ENCODE peak calls at places on chromosomes 12 and 14, in five cellular contexts. B, W, X, F and O are unnamed samples.

GRCh38 chr14:81095539-81095938 is 125.2 kb downstream of the GTF2A1 start:
- DNase-seq in B (no peak), W (no peak), X (no peak), F (no peak), O (no peak)

GRCh38 chr14:69614592-69614991 is 3.2 kb downstream of the SUSD6 start:
- DNase-seq in B (no peak), W (no peak), X (peak; percentile 90), F (no peak), O (no peak)

GRCh38 chr14:23654231-23654630 is 18.1 kb downstream of the DHRS2 start:
- DNase-seq in B (no peak), W (no peak), X (no peak), F (no peak), O (no peak)

GRCh38 chr12:68532204-68532886 is 78.4 kb upstream of the RAP1B start:
- DNase-seq in B (no peak), W (no peak), X (no peak), F (peak; percentile 51), O (no peak)

GRCh38 chr12:120235369-120236123 is 30.0 kb downstream of the PXN start:
- DNase-seq in B (no peak), W (no peak), X (peak; percentile 31), F (no peak), O (peak; percentile 87)

GRCh38 chr14:22311625-22312024 is 277.4 kb downstream of the DAD1 start:
- DNase-seq in B (no peak), W (no peak), X (no peak), F (no peak), O (no peak)

GRCh38 chr12:49091056-49091835 is 3.4 kb downstream of the DHH start:
- DNase-seq in B (no peak), W (no peak), X (no peak), F (no peak), O (no peak)

GRCh38 chr12:94263905-94264655 is 115.7 kb downstream of the PLXNC1 start:
- DNase-seq in B (no peak), W (no peak), X (no peak), F (peak; percentile 11), O (peak; percentile 95)

GRCh38 chr14:63302135-63302534 is 16.6 kb downstream of the GPHB5 start:
- DNase-seq in B (no peak), W (no peak), X (no peak), F (no peak), O (peak; percentile 67)

GRCh38 chr14:86646125-86646524 is 1116.2 kb downstream of the FLRT2 start:
- DNase-seq in B (no peak), W (no peak), X (no peak), F (no peak), O (no peak)

GRCh38 chr12:33267641-33268040 is 172.0 kb downstream of the SYT10 start:
- DNase-seq in B (no peak), W (no peak), X (no peak), F (no peak), O (no peak)

GRCh38 chr14:38696925-38697324 is 406.1 kb downstream of the SEC23A start:
- DNase-seq in B (no peak), W (no peak), X (no peak), F (no peak), O (no peak)

GRCh38 chr12:42237853-42238239 is 202 bp downstream of the YAF2 start:
- DNase-seq in B (no peak), W (no peak), X (no peak), F (no peak), O (no peak)

GRCh38 chr14:42047421-42048045 is 440.9 kb downstream of the LRFN5 start:
- DNase-seq in B (no peak), W (no peak), X (no peak), F (peak; percentile 5), O (no peak)

GRCh38 chr12:108299516-108299915 is 39.6 kb downstream of the CMKLR1 start:
- DNase-seq in B (no peak), W (no peak), X (no peak), F (no peak), O (no peak)

GRCh38 chr12:55684761-55685370 is 22.8 kb downstream of the ITGA7 start:
- DNase-seq in B (no peak), W (no peak), X (no peak), F (no peak), O (no peak)

GRCh38 chr14:77028384-77029246 is at the start of gene IRF2BPL:
- DNase-seq in B (peak; percentile 96), W (peak; percentile 98), X (peak; percentile 98), F (peak; percentile 98), O (peak; percentile 98)

GRCh38 chr12:128204725-128205124 is 62.2 kb upstream of the TMEM132C start:
- DNase-seq in B (no peak), W (no peak), X (no peak), F (no peak), O (no peak)

GRCh38 chr12:108686753-108687152 is 44.6 kb downstream of the CORO1C start:
- DNase-seq in B (no peak), W (no peak), X (no peak), F (no peak), O (no peak)

GRCh38 chr14:104440297-104440956 is 139.1 kb upstream of the C14orf180 start:
- DNase-seq in B (no peak), W (peak; percentile 59), X (no peak), F (no peak), O (peak; percentile 20)

GRCh38 chr12:46383654-46384450 is 11.3 kb upstream of the SLC38A2 start:
- DNase-seq in B (peak; percentile 82), W (peak; percentile 85), X (peak; percentile 37), F (peak; percentile 98), O (no peak)

GRCh38 chr12:17954788-17955187 is 135.2 kb downstream of the RERGL start:
- DNase-seq in B (no peak), W (no peak), X (peak; percentile 22), F (no peak), O (peak; percentile 50)

GRCh38 chr12:132278421-132279183 is 50.8 kb downstream of the GALNT9 start:
- DNase-seq in B (no peak), W (no peak), X (no peak), F (no peak), O (no peak)

GRCh38 chr12:126862500-126862899 is 1404.5 kb upstream of the TMEM132C start:
- DNase-seq in B (no peak), W (no peak), X (no peak), F (peak; percentile 18), O (no peak)

GRCh38 chr12:113862570-113863454 is 103.3 kb downstream of the RBM19 start:
- DNase-seq in B (no peak), W (no peak), X (no peak), F (peak; percentile 61), O (peak; percentile 83)

GRCh38 chr12:75820848-75821578 is 210.6 kb downstream of the PHLDA1 start:
- DNase-seq in B (peak; percentile 60), W (no peak), X (no peak), F (peak; percentile 98), O (no peak)

GRCh38 chr12:80411787-80412186 is 32.2 kb upstream of the PTPRQ start:
- DNase-seq in B (no peak), W (no peak), X (no peak), F (no peak), O (no peak)

GRCh38 chr12:80412343-80412953 is 31.6 kb upstream of the PTPRQ start:
- DNase-seq in B (no peak), W (no peak), X (peak; percentile 67), F (peak; percentile 79), O (no peak)

GRCh38 chr12:80413462-80413861 is 30.6 kb upstream of the PTPRQ start:
- DNase-seq in B (no peak), W (no peak), X (peak; percentile 3), F (no peak), O (no peak)
- TF ChIP-seq CTCF in B (no peak), W (no peak), X (peak; percentile 39), F (peak; percentile 29), O (peak; percentile 20)

GRCh38 chr12:100733817-100734593 is 60.6 kb upstream of the ANO4 start:
- DNase-seq in B (no peak), W (no peak), X (no peak), F (peak; percentile 63), O (no peak)
- TF ChIP-seq CTCF in B (no peak), W (peak; percentile 77), X (no peak), F (peak; percentile 78), O (peak; percentile 80)

GRCh38 chr14:103003351-103003615 is 54.1 kb downstream of the CDC42BPB start:
- DNase-seq in B (no peak), W (no peak), X (no peak), F (no peak), O (no peak)

GRCh38 chr14:103003850-103004249 is 53.5 kb downstream of the CDC42BPB start:
- DNase-seq in B (no peak), W (no peak), X (no peak), F (no peak), O (no peak)

GRCh38 chr14:103001651-103002396 is 55.5 kb downstream of the CDC42BPB start:
- DNase-seq in B (no peak), W (no peak), X (peak; percentile 11), F (no peak), O (no peak)

GRCh38 chr14:103001226-103001625 is 56.1 kb downstream of the CDC42BPB start:
- DNase-seq in B (no peak), W (no peak), X (no peak), F (no peak), O (no peak)

DNA sequence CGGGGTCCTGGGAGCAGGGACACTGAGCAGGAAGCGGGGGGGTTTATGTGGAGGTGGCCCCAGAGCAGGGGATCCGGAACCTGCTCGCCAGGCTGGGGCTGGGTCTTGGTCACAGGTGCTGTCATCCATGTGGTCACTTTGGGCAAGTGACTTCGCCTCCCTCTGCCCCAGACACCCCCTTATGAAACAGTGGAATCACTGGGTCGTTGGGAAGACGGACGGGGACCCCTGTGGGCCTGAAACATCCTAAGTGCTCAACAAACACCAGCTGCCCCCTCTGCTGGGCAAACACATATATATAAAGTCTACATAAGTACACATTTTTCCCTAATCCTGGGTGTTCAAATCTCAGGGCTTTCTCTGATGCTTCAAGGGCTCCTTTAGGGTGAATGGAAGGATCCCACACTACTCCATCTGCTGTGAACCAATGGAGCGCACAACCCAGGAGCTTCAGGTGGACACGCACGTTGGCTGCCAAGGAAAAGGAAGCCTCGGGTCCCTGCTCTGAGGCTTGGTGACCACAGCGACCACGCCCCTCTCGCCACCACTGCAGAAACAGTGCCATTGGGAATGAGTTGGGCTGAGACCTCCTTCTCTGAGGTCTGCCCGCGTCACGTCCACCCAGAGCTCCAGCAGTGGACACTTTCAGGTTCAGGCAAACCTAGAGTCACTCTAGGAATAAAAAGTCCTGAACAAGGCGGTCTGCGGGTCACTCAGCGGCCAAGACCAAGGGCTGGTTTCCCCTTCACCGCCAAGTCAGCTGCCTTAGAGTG is 54.6 kb downstream of the CDC42BPB start:
- DNase-seq in B (no peak), W (no peak), X (peak; percentile 51), F (no peak), O (no peak)
- TF ChIP-seq CTCF in B (no peak), W (no peak), X (peak; percentile 65), F (no peak), O (peak; percentile 34)

DNA sequence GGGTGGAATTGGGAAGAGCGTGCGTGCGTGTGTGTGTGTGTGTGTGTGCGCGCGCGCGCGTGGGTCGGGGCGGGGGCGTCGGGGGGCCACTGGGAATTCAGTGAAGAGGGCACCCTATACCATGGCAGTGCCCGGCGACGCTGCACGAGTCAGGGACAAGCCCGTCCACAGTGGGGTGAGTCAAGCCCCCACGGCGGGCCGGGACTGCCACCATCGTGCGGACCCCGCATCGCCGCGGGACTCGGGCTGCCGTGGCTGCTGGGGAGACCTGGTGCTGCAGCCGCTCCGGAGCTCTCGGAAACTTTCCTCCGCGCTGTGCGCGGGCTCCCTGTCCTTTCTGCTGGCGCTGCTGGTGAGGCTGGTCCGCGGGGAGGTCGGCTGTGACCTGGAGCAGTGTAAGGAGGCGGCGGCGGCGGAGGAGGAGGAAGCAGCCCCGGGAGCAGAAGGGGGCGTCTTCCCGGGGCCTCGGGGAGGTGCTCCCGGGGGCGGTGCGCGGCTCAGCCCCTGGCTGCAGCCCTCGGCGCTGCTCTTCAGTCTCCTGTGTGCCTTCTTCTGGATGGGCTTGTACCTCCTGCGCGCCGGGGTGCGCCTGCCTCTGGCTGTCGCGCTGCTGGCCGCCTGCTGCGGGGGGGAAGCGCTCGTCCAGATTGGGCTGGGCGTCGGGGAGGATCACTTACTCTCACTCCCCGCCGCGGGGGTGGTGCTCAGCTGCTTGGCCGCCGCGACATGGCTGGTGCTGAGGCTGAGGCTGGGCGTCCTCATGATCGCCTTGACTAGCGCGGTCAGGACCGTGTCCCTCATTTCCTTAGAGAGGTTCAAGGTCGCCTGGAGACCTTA is 1.0 kb downstream of the PDE3A start:
- DNase-seq in B (peak; percentile 52), W (peak; percentile 79), X (no peak), F (peak; percentile 54), O (peak; percentile 93)
- TF ChIP-seq CTCF in B (peak; percentile 44), W (peak; percentile 55), X (no peak), F (peak; percentile 33), O (peak; percentile 70)